ENCODE peak calls at places on chromosomes 7 and 10, in five cellular contexts. F is CD8-positive, alpha-beta T cell; L is ovary; B is fibroblast of pulmonary artery; Z is prostate gland. P is an unnamed sample.

GRCh38 chr7:128425851-128426250 is 16.1 kb upstream of the IMPDH1 start:
- DNase-seq in Z (peak), L (peak), B (peak), F (peak), P (peak)

GRCh38 chr10:55750458-55750857 is 610.6 kb downstream of the ZWINT start:
- DNase-seq in F (no peak), Z (no peak), B (no peak), L (no peak), P (no peak)

GRCh38 chr7:75945297-75946168 is 30.6 kb downstream of the POR start:
- DNase-seq in Z (no peak), L (peak), F (no peak), B (peak), P (no peak)

GRCh38 chr7:105652359-105652993 is 71.2 kb upstream of the EFCAB10 start:
- DNase-seq in Z (peak), B (peak), L (peak), F (peak), P (peak)

GRCh38 chr7:49643321-49643720 is 130.1 kb upstream of the VWC2 start:
- DNase-seq in B (no peak), Z (no peak), F (no peak), L (no peak), P (no peak)

GRCh38 chr7:43015301-43015700 is 83.1 kb downstream of the MRPL32 start:
- DNase-seq in Z (no peak), F (no peak), L (no peak), B (no peak), P (no peak)

GRCh38 chr10:124048371-124049290 is 44.8 kb downstream of the CHST15 start:
- DNase-seq in Z (no peak), B (no peak), F (no peak), L (peak), P (peak)

GRCh38 chr10:122494833-122495232 is 33.5 kb downstream of the HTRA1 start:
- DNase-seq in F (no peak), Z (no peak), B (peak), L (peak), P (no peak)

GRCh38 chr7:93799750-93800357 is 90.7 kb downstream of the TFPI2 start:
- DNase-seq in Z (no peak), B (peak), F (no peak), L (no peak), P (peak)

GRCh38 chr7:12481722-12482121 is 78.1 kb upstream of the VWDE start:
- DNase-seq in F (no peak), L (no peak), B (no peak), Z (no peak), P (no peak)
- H3K4me3 ChIP-seq in F (no peak), L (no peak), B (no peak), Z (no peak), P (no peak)

GRCh38 chr10:81116990-81117389 is 579.3 kb downstream of the SH2D4B start:
- DNase-seq in B (no peak), F (no peak), Z (no peak), L (no peak), P (no peak)
- TF ChIP-seq CTCF in B (no peak), F (no peak), Z (no peak), L (no peak), P (no peak)

GRCh38 chr10:95758351-95759025 is 2.5 kb downstream of the ENTPD1 start:
- DNase-seq in L (no peak), Z (no peak), B (no peak), F (no peak), P (no peak)

GRCh38 chr10:95755511-95756004 is 405 bp upstream of the ENTPD1 start:
- DNase-seq in B (peak), F (no peak), L (no peak), Z (no peak), P (no peak)

GRCh38 chr10:95756061-95756751 is at the start of gene ENTPD1:
- DNase-seq in Z (no peak), B (peak), F (no peak), L (no peak), P (no peak)

GRCh38 chr10:95759233-95759826 is 3.4 kb downstream of the ENTPD1 start:
- DNase-seq in Z (no peak), F (no peak), L (no peak), B (no peak), P (no peak)

GRCh38 chr10:95756796-95757657 is 1.1 kb downstream of the ENTPD1 start:
- DNase-seq in Z (no peak), B (no peak), F (no peak), L (no peak), P (no peak)
- H3K4me3 ChIP-seq in Z (peak), B (no peak), F (no peak), L (peak), P (no peak)

DNA sequence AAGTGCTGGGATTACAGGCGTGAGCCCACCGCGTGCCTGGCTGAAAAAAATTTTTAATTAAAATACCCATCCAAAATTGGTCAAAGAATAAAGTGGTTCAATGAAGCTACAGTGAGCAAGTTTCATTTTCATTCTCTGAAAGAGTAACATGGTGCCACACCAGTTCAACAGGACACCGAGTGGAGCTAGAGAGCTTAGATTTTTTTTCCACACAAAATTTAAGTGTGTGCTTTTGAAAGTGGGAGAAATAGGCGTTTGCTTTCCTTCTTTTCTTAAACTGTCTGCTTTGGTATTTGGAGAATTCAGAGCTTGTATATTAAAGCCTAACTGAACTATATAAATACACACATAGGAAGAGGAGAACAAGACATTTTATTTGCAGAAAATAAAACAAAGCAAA is 43.4 kb downstream of the BPGM start:
- DNase-seq in B (peak), Z (no peak), F (no peak), L (peak), P (no peak)
- TF ChIP-seq CTCF in B (peak), Z (peak), F (no peak), L (peak), P (peak)